ENCODE peak calls at places on chromosomes 16 and 17, in eight cellular contexts. One of them, this sample, is unnamed.

GRCh38 chr16:59545666-59546065 is 811.5 kb upstream of the GOT2 start:
- DNase-seq in fibroblast of mammary gland: no peak
- DNase-seq in H7: no peak
- DNase-seq in activated naive CD8-positive, alpha-beta T cell treated with anti-CD3 and anti-CD28 coated beads, Interleukin-2, amount 10 ng/mL, durations not matched to agents 7 days and 5 days: no peak
- DNase-seq in C1 segment of cervical spinal cord: no peak
- DNase-seq in astrocyte of the spinal cord: no peak
- DNase-seq in GM04503: no peak
- DNase-seq in GM13976: no peak
- DNase-seq in this sample: no peak

GRCh38 chr16:12111223-12111622 is 134.7 kb downstream of the SNX29 start:
- DNase-seq in fibroblast of mammary gland: no peak
- DNase-seq in H7: no peak
- DNase-seq in activated naive CD8-positive, alpha-beta T cell treated with anti-CD3 and anti-CD28 coated beads, Interleukin-2, amount 10 ng/mL, durations not matched to agents 7 days and 5 days: no peak
- DNase-seq in C1 segment of cervical spinal cord: no peak
- DNase-seq in astrocyte of the spinal cord: no peak
- DNase-seq in GM04503: no peak
- DNase-seq in GM13976: no peak
- DNase-seq in this sample: no peak

GRCh38 chr17:40910441-40910841 is 25.4 kb upstream of the KRT20 start:
- DNase-seq in fibroblast of mammary gland: peak
- DNase-seq in H7: no peak
- DNase-seq in activated naive CD8-positive, alpha-beta T cell treated with anti-CD3 and anti-CD28 coated beads, Interleukin-2, amount 10 ng/mL, durations not matched to agents 7 days and 5 days: no peak
- DNase-seq in C1 segment of cervical spinal cord: no peak
- DNase-seq in astrocyte of the spinal cord: peak
- DNase-seq in GM04503: peak
- DNase-seq in GM13976: no peak
- DNase-seq in this sample: no peak

GRCh38 chr16:69435977-69436729 is 11.7 kb downstream of the CYB5B start:
- DNase-seq in fibroblast of mammary gland: no peak
- DNase-seq in H7: no peak
- DNase-seq in activated naive CD8-positive, alpha-beta T cell treated with anti-CD3 and anti-CD28 coated beads, Interleukin-2, amount 10 ng/mL, durations not matched to agents 7 days and 5 days: no peak
- DNase-seq in C1 segment of cervical spinal cord: no peak
- DNase-seq in astrocyte of the spinal cord: no peak
- DNase-seq in GM04503: no peak
- DNase-seq in GM13976: no peak
- DNase-seq in this sample: peak

GRCh38 chr16:66020642-66021041 is 345.8 kb upstream of the CDH5 start:
- DNase-seq in fibroblast of mammary gland: peak
- DNase-seq in H7: no peak
- DNase-seq in activated naive CD8-positive, alpha-beta T cell treated with anti-CD3 and anti-CD28 coated beads, Interleukin-2, amount 10 ng/mL, durations not matched to agents 7 days and 5 days: no peak
- DNase-seq in C1 segment of cervical spinal cord: no peak
- DNase-seq in astrocyte of the spinal cord: no peak
- DNase-seq in GM04503: no peak
- DNase-seq in GM13976: peak
- DNase-seq in this sample: no peak

GRCh38 chr17:5446786-5447185 is 7.8 kb upstream of the C1QBP start:
- DNase-seq in fibroblast of mammary gland: no peak
- DNase-seq in H7: no peak
- DNase-seq in activated naive CD8-positive, alpha-beta T cell treated with anti-CD3 and anti-CD28 coated beads, Interleukin-2, amount 10 ng/mL, durations not matched to agents 7 days and 5 days: no peak
- DNase-seq in C1 segment of cervical spinal cord: no peak
- DNase-seq in astrocyte of the spinal cord: no peak
- DNase-seq in GM04503: no peak
- DNase-seq in GM13976: no peak
- DNase-seq in this sample: no peak

GRCh38 chr17:54754560-54754959 is 146.1 kb upstream of the TOM1L1 start:
- DNase-seq in fibroblast of mammary gland: no peak
- DNase-seq in H7: peak
- DNase-seq in activated naive CD8-positive, alpha-beta T cell treated with anti-CD3 and anti-CD28 coated beads, Interleukin-2, amount 10 ng/mL, durations not matched to agents 7 days and 5 days: no peak
- DNase-seq in C1 segment of cervical spinal cord: no peak
- DNase-seq in astrocyte of the spinal cord: no peak
- DNase-seq in GM04503: no peak
- DNase-seq in GM13976: peak
- DNase-seq in this sample: peak

GRCh38 chr17:78879679-78880186 is 23.3 kb downstream of the CEP295NL start:
- DNase-seq in fibroblast of mammary gland: peak
- DNase-seq in H7: peak
- DNase-seq in activated naive CD8-positive, alpha-beta T cell treated with anti-CD3 and anti-CD28 coated beads, Interleukin-2, amount 10 ng/mL, durations not matched to agents 7 days and 5 days: peak
- DNase-seq in C1 segment of cervical spinal cord: no peak
- DNase-seq in astrocyte of the spinal cord: peak
- DNase-seq in GM04503: peak
- DNase-seq in GM13976: no peak
- DNase-seq in this sample: no peak

GRCh38 chr16:85917959-85918358 is 19.0 kb downstream of the IRF8 start:
- DNase-seq in fibroblast of mammary gland: no peak
- DNase-seq in H7: no peak
- DNase-seq in activated naive CD8-positive, alpha-beta T cell treated with anti-CD3 and anti-CD28 coated beads, Interleukin-2, amount 10 ng/mL, durations not matched to agents 7 days and 5 days: no peak
- DNase-seq in C1 segment of cervical spinal cord: no peak
- DNase-seq in astrocyte of the spinal cord: no peak
- DNase-seq in GM04503: no peak
- DNase-seq in GM13976: peak
- DNase-seq in this sample: no peak

GRCh38 chr17:44911133-44912001 is 3.9 kb downstream of the GFAP start:
- DNase-seq in fibroblast of mammary gland: peak
- DNase-seq in H7: peak
- DNase-seq in activated naive CD8-positive, alpha-beta T cell treated with anti-CD3 and anti-CD28 coated beads, Interleukin-2, amount 10 ng/mL, durations not matched to agents 7 days and 5 days: peak
- DNase-seq in C1 segment of cervical spinal cord: no peak
- DNase-seq in astrocyte of the spinal cord: peak
- DNase-seq in GM04503: no peak
- DNase-seq in GM13976: peak
- DNase-seq in this sample: peak

This sample was measured in endodermal cell.